ENCODE peak calls at places on chromosomes 16 and 17, in seven cellular contexts. W, S, H, Q, C, O and M are unnamed samples.

GRCh38 chr16:88454315-88455057 is 1.4 kb downstream of the ZFPM1 start:
- DNase-seq in W (no peak), S (no peak), H (no peak), Q (peak), C (peak), O (no peak), M (no peak)

GRCh38 chr17:40014375-40014980 is 762 bp upstream of the CSF3 start:
- DNase-seq in W (no peak), S (no peak), H (no peak), Q (no peak), C (no peak), O (no peak), M (no peak)

GRCh38 chr16:56947604-56947995 is 14.2 kb upstream of the CETP start:
- DNase-seq in W (no peak), S (no peak), H (no peak), Q (no peak), C (no peak), O (no peak), M (no peak)

GRCh38 chr16:788399-789126 is at the start of gene CHTF18:
- DNase-seq in W (peak), S (peak), H (peak), Q (peak), C (peak), O (peak), M (peak)

GRCh38 chr16:15639061-15639568 is 3.8 kb downstream of the MARF1 start:
- DNase-seq in W (peak), S (no peak), H (no peak), Q (no peak), C (no peak), O (no peak), M (no peak)

GRCh38 chr17:38628441-38628840 is 22.7 kb upstream of the SRCIN1 start:
- DNase-seq in W (no peak), S (no peak), H (no peak), Q (peak), C (no peak), O (no peak), M (no peak)

GRCh38 chr17:7479389-7480192 is at the start of gene ZBTB4:
- DNase-seq in W (peak), S (peak), H (peak), Q (peak), C (peak), O (no peak), M (peak)

GRCh38 chr17:7027335-7027734 is 4.5 kb downstream of the BCL6B start:
- DNase-seq in W (no peak), S (no peak), H (no peak), Q (no peak), C (no peak), O (no peak), M (no peak)

GRCh38 chr16:83602797-83603735 is 204.7 kb upstream of the HSBP1 start:
- DNase-seq in W (no peak), S (no peak), H (no peak), Q (no peak), C (no peak), O (no peak), M (no peak)

GRCh38 chr16:29698484-29699323 is 19.7 kb downstream of the QPRT start:
- DNase-seq in W (no peak), S (no peak), H (no peak), Q (no peak), C (no peak), O (no peak), M (no peak)